ENCODE peak calls at places on chromosomes 3 and 15, in seven cellular contexts. S, D, X, P, I, R and Z are unnamed samples.

GRCh38 chr3:11954312-11954934 is 49.8 kb upstream of the SYN2 start:
- DNase-seq in R (no peak), P (peak; percentile 21), D (no peak), I (no peak), X (no peak), S (no peak), Z (no peak)

GRCh38 chr15:41979493-41980266 is 7.3 kb upstream of the EHD4 start:
- DNase-seq in R (no peak), S (no peak), I (peak; percentile 50), X (no peak), P (no peak), D (peak; percentile 46), Z (no peak)

GRCh38 chr3:106457278-106458210 is 588.7 kb upstream of the CBLB start:
- DNase-seq in I (no peak), S (no peak), D (no peak), P (no peak), X (no peak), R (peak; percentile 90), Z (peak; percentile 22)

GRCh38 chr15:96542130-96542770 is 211.8 kb downstream of the NR2F2 start:
- DNase-seq in I (no peak), P (no peak), R (no peak), S (no peak), D (no peak), X (no peak), Z (no peak)

GRCh38 chr3:126982125-126982521 is 792 bp upstream of the PLXNA1 start:
- DNase-seq in X (no peak), P (no peak), S (no peak), D (peak; percentile 69), I (no peak), R (peak; percentile 27), Z (no peak)

GRCh38 chr15:53472883-53473282 is 286.6 kb downstream of the WDR72 start:
- DNase-seq in I (no peak), S (no peak), R (no peak), X (no peak), P (no peak), D (no peak), Z (no peak)

GRCh38 chr15:73127302-73127936 is 75.2 kb downstream of the NEO1 start:
- DNase-seq in D (peak; percentile 60), S (no peak), I (no peak), P (no peak), X (no peak), R (peak; percentile 30), Z (peak; percentile 1)

GRCh38 chr15:66704783-66705113 is 2.7 kb downstream of the SMAD6 start:
- DNase-seq in I (no peak), S (no peak), P (no peak), D (no peak), R (no peak), X (no peak), Z (no peak)

GRCh38 chr3:16460886-16461285 is 52.6 kb downstream of the RFTN1 start:
- DNase-seq in P (no peak), R (no peak), X (no peak), D (no peak), I (no peak), S (no peak), Z (no peak)

GRCh38 chr15:40953713-40954074 is 423 bp downstream of the CHAC1 start:
- DNase-seq in I (no peak), P (no peak), R (no peak), X (no peak), S (no peak), D (no peak), Z (no peak)

GRCh38 chr15:40952301-40952900 is 870 bp upstream of the CHAC1 start:
- DNase-seq in P (no peak), S (no peak), I (no peak), R (no peak), X (no peak), D (no peak), Z (no peak)

GRCh38 chr15:40955141-40955903 is 2.1 kb downstream of the CHAC1 start:
- DNase-seq in R (no peak), P (no peak), X (no peak), I (no peak), S (peak; percentile 56), D (no peak), Z (no peak)

GRCh38 chr15:40951764-40952163 is 1.5 kb upstream of the CHAC1 start:
- DNase-seq in D (no peak), X (no peak), I (no peak), S (no peak), P (no peak), R (no peak), Z (no peak)

GRCh38 chr15:40952901-40953712 is at the start of gene CHAC1:
- DNase-seq in R (peak; percentile 96), S (peak; percentile 96), P (peak; percentile 88), D (peak; percentile 98), I (peak; percentile 95), X (no peak), Z (peak; percentile 99)
- TF ChIP-seq POLR2A in R (peak; percentile 97), S (peak; percentile 60), P (no peak), D (peak; percentile 74), I (no peak), X (no peak), Z (peak; percentile 34)

DNA sequence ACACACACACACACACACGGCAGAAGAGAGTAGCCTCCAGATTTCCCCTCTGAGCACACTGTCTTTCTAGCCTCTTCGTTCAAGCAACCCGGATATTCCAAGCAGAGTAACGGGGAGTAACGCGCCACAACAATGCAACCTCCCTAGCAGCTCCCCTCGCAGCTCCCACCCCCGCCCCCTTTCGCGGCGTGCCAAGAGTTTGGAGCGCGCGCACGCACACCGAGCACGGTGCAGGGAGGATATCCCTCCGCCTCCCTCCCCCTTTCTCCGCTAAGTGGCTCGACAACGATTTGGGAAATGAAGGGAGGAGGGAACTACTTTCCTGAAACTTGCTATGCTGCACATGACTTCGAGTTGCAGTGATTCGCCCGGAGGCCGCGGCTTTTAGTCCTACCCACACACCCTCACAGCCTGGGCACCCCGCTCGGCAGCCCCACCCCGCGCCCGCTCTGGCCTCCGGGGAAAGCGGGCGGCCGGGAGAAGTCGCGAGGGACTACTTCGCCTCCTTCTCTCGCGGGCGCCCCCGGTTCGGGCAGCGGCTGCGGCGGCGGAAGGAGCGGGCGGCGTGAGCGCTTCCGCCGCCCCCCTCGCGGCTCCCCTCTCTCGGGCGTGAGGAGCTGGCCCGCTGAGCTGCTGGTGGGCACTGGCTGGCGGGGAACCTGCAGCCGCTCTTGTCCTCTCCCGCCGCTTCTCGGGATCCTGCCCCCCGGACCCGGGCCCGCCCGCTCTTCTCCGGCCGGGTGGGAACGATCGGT is 733 bp upstream of the SPRED1 start:
- DNase-seq in D (peak; percentile 90), I (peak; percentile 92), P (peak; percentile 92), X (no peak), S (peak; percentile 94), R (peak; percentile 99), Z (peak; percentile 42)
- TF ChIP-seq POLR2A in D (peak; percentile 29), I (peak; percentile 55), P (no peak), X (no peak), S (peak; percentile 40), R (peak; percentile 83), Z (peak; percentile 72)

DNA sequence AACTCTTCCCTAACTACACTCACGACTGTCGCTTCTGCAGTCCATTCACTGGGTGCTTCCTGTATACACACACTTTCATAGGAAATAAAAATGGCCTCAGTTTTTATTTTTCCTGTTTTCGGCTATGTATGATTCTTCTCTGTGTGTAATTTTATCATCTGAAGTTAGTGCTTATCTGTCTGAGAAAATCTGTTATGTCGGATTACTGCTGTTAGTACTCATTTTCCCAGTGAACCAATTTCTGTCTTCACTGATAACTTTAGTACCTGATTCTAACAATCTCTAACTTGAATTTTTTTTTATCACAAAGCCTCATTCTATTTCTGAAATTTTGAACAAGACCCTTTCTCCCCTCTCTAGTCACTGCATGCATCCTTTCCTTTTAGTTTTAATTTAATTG is 20.9 kb downstream of the RAB5A start:
- DNase-seq in X (no peak), I (no peak), S (no peak), P (no peak), R (no peak), D (no peak), Z (no peak)
- TF ChIP-seq POLR2A in X (no peak), I (no peak), S (no peak), P (no peak), R (no peak), D (no peak), Z (no peak)

DNA sequence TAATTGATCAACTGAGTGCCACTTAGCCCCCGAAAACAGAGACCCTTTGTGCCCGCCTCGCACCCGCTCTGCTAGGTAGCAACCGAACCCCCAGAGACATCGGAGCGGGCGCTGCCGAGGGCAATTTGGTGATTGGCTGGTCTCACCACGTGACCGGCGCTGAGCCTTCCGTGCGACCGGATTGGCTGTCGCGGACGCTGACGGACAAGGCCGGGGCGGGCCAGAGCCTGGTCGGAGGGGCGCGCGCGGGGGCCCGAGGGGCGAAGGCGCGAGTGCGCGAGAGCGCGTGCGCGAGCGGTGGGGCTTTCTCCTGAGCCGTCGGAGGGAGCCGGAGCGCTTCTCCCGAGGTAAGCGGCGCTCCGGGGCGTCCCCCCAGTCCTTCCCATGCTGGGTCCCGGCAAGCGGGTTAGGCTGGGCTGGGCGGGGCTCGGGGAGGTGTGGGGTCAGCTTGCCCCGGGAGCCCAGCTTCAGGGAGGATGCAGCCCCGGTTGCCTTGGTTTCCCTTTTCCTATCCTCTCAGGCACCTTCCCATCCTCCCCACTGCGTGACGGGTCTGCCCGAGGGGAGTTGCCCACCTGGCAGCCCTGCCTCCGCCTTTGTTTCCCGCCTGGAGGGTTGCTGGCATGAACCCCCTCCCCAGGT is at the start of gene TMEM108:
- DNase-seq in D (peak; percentile 69), I (peak; percentile 84), P (peak; percentile 72), S (peak; percentile 82), R (peak; percentile 58), X (no peak), Z (no peak)
- TF ChIP-seq POLR2A in D (no peak), I (no peak), P (no peak), S (no peak), R (no peak), X (no peak), Z (no peak)

GRCh38 chr3:53254810-53255359 is 937 bp downstream of the TKT start:
- DNase-seq in X (no peak), I (no peak), P (peak; percentile 49), S (peak; percentile 79), R (peak; percentile 47), D (peak; percentile 88), Z (peak; percentile 70)

GRCh38 chr3:53257465-53257864 is 1.6 kb upstream of the TKT start:
- DNase-seq in R (no peak), P (no peak), D (no peak), S (no peak), I (no peak), X (no peak), Z (no peak)

GRCh38 chr3:53256704-53257055 is 858 bp upstream of the TKT start:
- DNase-seq in R (no peak), X (no peak), I (no peak), P (no peak), S (no peak), D (no peak), Z (no peak)

GRCh38 chr3:53255360-53255774 is 455 bp downstream of the TKT start:
- DNase-seq in I (no peak), P (no peak), S (peak; percentile 75), D (peak; percentile 54), X (no peak), R (no peak), Z (no peak)

GRCh38 chr3:53255775-53256703 is at the start of gene TKT:
- DNase-seq in R (peak; percentile 87), P (peak; percentile 78), X (no peak), S (peak; percentile 95), I (peak; percentile 91), D (peak; percentile 94), Z (peak; percentile 86)
- TF ChIP-seq POLR2A in R (peak; percentile 69), P (peak; percentile 40), X (no peak), S (peak; percentile 74), I (no peak), D (peak; percentile 61), Z (peak; percentile 99)

GRCh38 chr3:140941434-140942220 is at the start of gene SLC25A36:
- DNase-seq in P (peak; percentile 97), I (peak; percentile 99), D (peak; percentile 99), S (peak; percentile 98), R (peak; percentile 98), X (no peak), Z (peak; percentile 84)
- TF ChIP-seq POLR2A in P (peak; percentile 90), I (peak; percentile 90), D (peak; percentile 98), S (peak; percentile 97), R (peak; percentile 82), X (no peak), Z (peak; percentile 91)